ENCODE peak calls at places on chromosome 1, in ten cellular contexts. One of them, this sample, is unnamed.

GRCh38 chr1:228034954-228035837 is 28.4 kb downstream of the WNT3A start:
- DNase-seq in GM12892: no peak
- DNase-seq in thyroid gland: no peak
- DNase-seq in spleen: peak; percentile 40
- DNase-seq in stomach: no peak
- DNase-seq in A549: no peak
- DNase-seq in breast epithelium: no peak
- DNase-seq in lower leg skin: no peak
- DNase-seq in IMR-90: no peak
- DNase-seq in heart left ventricle: peak; percentile 27
- DNase-seq in this sample: no peak

GRCh38 chr1:58765016-58765415 is 18.8 kb downstream of the JUN start:
- DNase-seq in GM12892: no peak
- DNase-seq in thyroid gland: no peak
- DNase-seq in spleen: no peak
- DNase-seq in stomach: no peak
- DNase-seq in A549: no peak
- DNase-seq in breast epithelium: no peak
- DNase-seq in lower leg skin: no peak
- DNase-seq in IMR-90: peak; percentile 51
- DNase-seq in heart left ventricle: no peak
- DNase-seq in this sample: no peak

GRCh38 chr1:187237542-187237941 is 408.8 kb downstream of the PLA2G4A start:
- DNase-seq in GM12892: no peak
- DNase-seq in thyroid gland: no peak
- DNase-seq in spleen: no peak
- DNase-seq in stomach: no peak
- DNase-seq in A549: no peak
- DNase-seq in breast epithelium: no peak
- DNase-seq in lower leg skin: no peak
- DNase-seq in IMR-90: peak; percentile 40
- DNase-seq in heart left ventricle: no peak
- DNase-seq in this sample: no peak

GRCh38 chr1:171663036-171663853 is 10.8 kb upstream of the MYOC start:
- DNase-seq in GM12892: no peak
- DNase-seq in thyroid gland: no peak
- DNase-seq in spleen: no peak
- DNase-seq in stomach: no peak
- DNase-seq in A549: no peak
- DNase-seq in breast epithelium: no peak
- DNase-seq in lower leg skin: no peak
- DNase-seq in IMR-90: no peak
- DNase-seq in heart left ventricle: no peak
- DNase-seq in this sample: no peak

GRCh38 chr1:70038025-70038424 is 167.4 kb downstream of the LRRC40 start:
- DNase-seq in GM12892: no peak
- DNase-seq in thyroid gland: no peak
- DNase-seq in spleen: no peak
- DNase-seq in stomach: no peak
- DNase-seq in A549: no peak
- DNase-seq in breast epithelium: no peak
- DNase-seq in lower leg skin: no peak
- DNase-seq in IMR-90: no peak
- DNase-seq in heart left ventricle: no peak
- DNase-seq in this sample: peak; percentile 31

GRCh38 chr1:162878000-162878596 is 17.1 kb upstream of the CCDC190 start:
- DNase-seq in GM12892: no peak
- DNase-seq in thyroid gland: peak; percentile 52
- DNase-seq in spleen: no peak
- DNase-seq in stomach: peak; percentile 74
- DNase-seq in A549: peak; percentile 47
- DNase-seq in breast epithelium: peak; percentile 25
- DNase-seq in lower leg skin: peak; percentile 27
- DNase-seq in IMR-90: peak; percentile 80
- DNase-seq in heart left ventricle: no peak
- DNase-seq in this sample: peak; percentile 14

GRCh38 chr1:73044241-73044640 is 761.9 kb upstream of the NEGR1 start:
- DNase-seq in GM12892: no peak
- DNase-seq in thyroid gland: peak; percentile 3
- DNase-seq in spleen: no peak
- DNase-seq in stomach: no peak
- DNase-seq in A549: no peak
- DNase-seq in breast epithelium: no peak
- DNase-seq in lower leg skin: no peak
- DNase-seq in IMR-90: no peak
- DNase-seq in heart left ventricle: peak; percentile 32
- DNase-seq in this sample: no peak

GRCh38 chr1:221284028-221284427 is 404.8 kb downstream of the HLX start:
- DNase-seq in GM12892: no peak
- DNase-seq in thyroid gland: no peak
- DNase-seq in spleen: no peak
- DNase-seq in stomach: no peak
- DNase-seq in A549: no peak
- DNase-seq in breast epithelium: no peak
- DNase-seq in lower leg skin: no peak
- DNase-seq in IMR-90: peak; percentile 85
- DNase-seq in heart left ventricle: no peak
- DNase-seq in this sample: no peak

GRCh38 chr1:228338521-228339051 is 68.0 kb downstream of the TRIM11 start:
- DNase-seq in GM12892: no peak
- DNase-seq in thyroid gland: no peak
- DNase-seq in spleen: no peak
- DNase-seq in stomach: no peak
- DNase-seq in A549: no peak
- DNase-seq in breast epithelium: no peak
- DNase-seq in lower leg skin: no peak
- DNase-seq in IMR-90: no peak
- DNase-seq in heart left ventricle: peak; percentile 54
- DNase-seq in this sample: no peak

GRCh38 chr1:21539933-21540332 is 30.7 kb downstream of the ALPL start:
- DNase-seq in GM12892: no peak
- DNase-seq in thyroid gland: no peak
- DNase-seq in spleen: no peak
- DNase-seq in stomach: peak; percentile 36
- DNase-seq in A549: peak; percentile 47
- DNase-seq in breast epithelium: peak; percentile 95
- DNase-seq in lower leg skin: peak; percentile 59
- DNase-seq in IMR-90: no peak
- DNase-seq in heart left ventricle: no peak
- DNase-seq in this sample: no peak

GRCh38 chr1:81894867-81895266 is 94.1 kb downstream of the ADGRL2 start:
- DNase-seq in GM12892: no peak
- DNase-seq in thyroid gland: no peak
- DNase-seq in spleen: no peak
- DNase-seq in stomach: no peak
- DNase-seq in A549: no peak
- DNase-seq in breast epithelium: no peak
- DNase-seq in lower leg skin: no peak
- DNase-seq in IMR-90: no peak
- DNase-seq in heart left ventricle: no peak
- DNase-seq in this sample: no peak

GRCh38 chr1:155120253-155120652 is 7.4 kb upstream of the EFNA1 start:
- DNase-seq in GM12892: no peak
- DNase-seq in thyroid gland: no peak
- DNase-seq in spleen: no peak
- DNase-seq in stomach: no peak
- DNase-seq in A549: no peak
- DNase-seq in breast epithelium: no peak
- DNase-seq in lower leg skin: no peak
- DNase-seq in IMR-90: no peak
- DNase-seq in heart left ventricle: no peak
- DNase-seq in this sample: no peak

GRCh38 chr1:226562989-226563388 is 14.4 kb downstream of the STUM start:
- DNase-seq in GM12892: no peak
- DNase-seq in thyroid gland: no peak
- DNase-seq in spleen: no peak
- DNase-seq in stomach: no peak
- DNase-seq in A549: no peak
- DNase-seq in breast epithelium: no peak
- DNase-seq in lower leg skin: no peak
- DNase-seq in IMR-90: no peak
- DNase-seq in heart left ventricle: no peak
- DNase-seq in this sample: no peak
- TF ChIP-seq POLR2A in GM12892: no peak
- TF ChIP-seq POLR2A in thyroid gland: no peak
- TF ChIP-seq POLR2A in spleen: no peak
- TF ChIP-seq POLR2A in stomach: no peak
- TF ChIP-seq POLR2A in A549: no peak
- TF ChIP-seq POLR2A in breast epithelium: no peak
- TF ChIP-seq POLR2A in lower leg skin: no peak
- TF ChIP-seq POLR2A in IMR-90: no peak
- TF ChIP-seq POLR2A in heart left ventricle: no peak
- TF ChIP-seq POLR2A in this sample: no peak

GRCh38 chr1:25997759-25998074 is at the start of gene PAFAH2:
- DNase-seq in GM12892: no peak
- DNase-seq in thyroid gland: no peak
- DNase-seq in spleen: peak; percentile 89
- DNase-seq in stomach: no peak
- DNase-seq in A549: no peak
- DNase-seq in breast epithelium: no peak
- DNase-seq in lower leg skin: no peak
- DNase-seq in IMR-90: no peak
- DNase-seq in heart left ventricle: no peak
- DNase-seq in this sample: no peak

GRCh38 chr1:25994402-25994801 is 3.5 kb downstream of the PAFAH2 start:
- DNase-seq in GM12892: no peak
- DNase-seq in thyroid gland: no peak
- DNase-seq in spleen: no peak
- DNase-seq in stomach: no peak
- DNase-seq in A549: no peak
- DNase-seq in breast epithelium: no peak
- DNase-seq in lower leg skin: no peak
- DNase-seq in IMR-90: no peak
- DNase-seq in heart left ventricle: no peak
- DNase-seq in this sample: no peak

GRCh38 chr1:25996966-25997758 is 701 bp downstream of the PAFAH2 start:
- DNase-seq in GM12892: no peak
- DNase-seq in thyroid gland: no peak
- DNase-seq in spleen: no peak
- DNase-seq in stomach: no peak
- DNase-seq in A549: peak; percentile 46
- DNase-seq in breast epithelium: no peak
- DNase-seq in lower leg skin: peak; percentile 47
- DNase-seq in IMR-90: peak; percentile 71
- DNase-seq in heart left ventricle: no peak
- DNase-seq in this sample: no peak

GRCh38 chr1:25999419-25999818 is 1.6 kb upstream of the PAFAH2 start:
- DNase-seq in GM12892: no peak
- DNase-seq in thyroid gland: no peak
- DNase-seq in spleen: no peak
- DNase-seq in stomach: no peak
- DNase-seq in A549: no peak
- DNase-seq in breast epithelium: no peak
- DNase-seq in lower leg skin: no peak
- DNase-seq in IMR-90: no peak
- DNase-seq in heart left ventricle: no peak
- DNase-seq in this sample: no peak

GRCh38 chr1:25998075-25998761 is 355 bp upstream of the PAFAH2 start:
- DNase-seq in GM12892: peak; percentile 83
- DNase-seq in thyroid gland: peak; percentile 99
- DNase-seq in spleen: peak; percentile 98
- DNase-seq in stomach: peak; percentile 97
- DNase-seq in A549: peak; percentile 99
- DNase-seq in breast epithelium: peak; percentile 97
- DNase-seq in lower leg skin: peak; percentile 98
- DNase-seq in IMR-90: peak; percentile 100
- DNase-seq in heart left ventricle: peak; percentile 98
- DNase-seq in this sample: peak; percentile 77
- TF ChIP-seq POLR2A in GM12892: no peak
- TF ChIP-seq POLR2A in thyroid gland: no peak
- TF ChIP-seq POLR2A in spleen: no peak
- TF ChIP-seq POLR2A in stomach: no peak
- TF ChIP-seq POLR2A in A549: peak; percentile 11
- TF ChIP-seq POLR2A in breast epithelium: no peak
- TF ChIP-seq POLR2A in lower leg skin: no peak
- TF ChIP-seq POLR2A in IMR-90: no peak
- TF ChIP-seq POLR2A in heart left ventricle: no peak
- TF ChIP-seq POLR2A in this sample: no peak

GRCh38 chr1:97983132-97983531 is 62.3 kb upstream of the DPYD start:
- DNase-seq in GM12892: no peak
- DNase-seq in thyroid gland: no peak
- DNase-seq in spleen: no peak
- DNase-seq in stomach: no peak
- DNase-seq in A549: no peak
- DNase-seq in breast epithelium: no peak
- DNase-seq in lower leg skin: no peak
- DNase-seq in IMR-90: no peak
- DNase-seq in heart left ventricle: no peak
- DNase-seq in this sample: no peak

GRCh38 chr1:97986041-97987005 is 65.5 kb upstream of the DPYD start:
- DNase-seq in GM12892: no peak
- DNase-seq in thyroid gland: no peak
- DNase-seq in spleen: no peak
- DNase-seq in stomach: no peak
- DNase-seq in A549: no peak
- DNase-seq in breast epithelium: no peak
- DNase-seq in lower leg skin: no peak
- DNase-seq in IMR-90: peak; percentile 64
- DNase-seq in heart left ventricle: no peak
- DNase-seq in this sample: no peak

DNA sequence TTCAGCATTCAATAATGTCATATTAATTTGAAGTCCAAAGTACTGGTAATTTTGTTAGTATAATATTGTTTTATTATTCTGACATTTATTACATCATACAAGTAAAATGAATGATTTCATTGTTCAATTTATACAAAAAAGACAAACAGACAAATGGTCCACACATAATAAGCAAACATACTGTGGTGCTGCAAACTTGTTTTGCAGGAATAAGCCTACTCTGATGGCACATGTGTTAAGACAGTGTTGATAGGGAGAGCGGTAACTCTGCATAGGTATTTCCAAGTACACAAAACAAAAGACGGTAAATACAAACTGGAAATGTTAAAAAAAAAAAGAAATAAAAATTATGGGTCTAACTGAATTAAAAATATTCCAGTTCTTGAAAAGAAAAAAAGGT is 59.7 kb upstream of the DPYD start:
- DNase-seq in GM12892: no peak
- DNase-seq in thyroid gland: no peak
- DNase-seq in spleen: no peak
- DNase-seq in stomach: no peak
- DNase-seq in A549: no peak
- DNase-seq in breast epithelium: no peak
- DNase-seq in lower leg skin: no peak
- DNase-seq in IMR-90: no peak
- DNase-seq in heart left ventricle: no peak
- DNase-seq in this sample: no peak
- TF ChIP-seq POLR2A in GM12892: no peak
- TF ChIP-seq POLR2A in thyroid gland: no peak
- TF ChIP-seq POLR2A in spleen: no peak
- TF ChIP-seq POLR2A in stomach: no peak
- TF ChIP-seq POLR2A in A549: no peak
- TF ChIP-seq POLR2A in breast epithelium: no peak
- TF ChIP-seq POLR2A in lower leg skin: no peak
- TF ChIP-seq POLR2A in IMR-90: no peak
- TF ChIP-seq POLR2A in heart left ventricle: no peak
- TF ChIP-seq POLR2A in this sample: no peak

DNA sequence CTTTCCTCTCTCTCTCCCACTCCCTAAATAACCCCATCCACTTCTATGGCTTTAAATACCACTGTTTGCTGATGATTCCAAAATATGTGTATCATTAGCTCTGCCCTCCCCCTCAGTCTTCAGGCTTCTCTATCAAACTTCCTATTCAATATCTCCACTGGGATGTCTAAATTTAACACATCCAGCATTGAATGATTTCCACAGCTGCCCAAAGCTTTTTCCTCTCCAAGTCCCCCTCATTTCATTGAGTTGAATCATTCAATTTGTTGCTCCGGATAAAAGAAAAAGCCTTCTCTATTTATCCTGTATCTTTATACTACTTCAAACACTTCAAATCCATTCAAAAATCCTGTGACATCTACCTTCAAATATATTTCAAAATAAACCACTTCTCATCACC is 225.0 kb downstream of the SEC16B start:
- DNase-seq in GM12892: no peak
- DNase-seq in thyroid gland: no peak
- DNase-seq in spleen: no peak
- DNase-seq in stomach: no peak
- DNase-seq in A549: no peak
- DNase-seq in breast epithelium: no peak
- DNase-seq in lower leg skin: no peak
- DNase-seq in IMR-90: no peak
- DNase-seq in heart left ventricle: no peak
- DNase-seq in this sample: no peak
- TF ChIP-seq POLR2A in GM12892: no peak
- TF ChIP-seq POLR2A in thyroid gland: no peak
- TF ChIP-seq POLR2A in spleen: no peak
- TF ChIP-seq POLR2A in stomach: no peak
- TF ChIP-seq POLR2A in A549: no peak
- TF ChIP-seq POLR2A in breast epithelium: no peak
- TF ChIP-seq POLR2A in lower leg skin: no peak
- TF ChIP-seq POLR2A in IMR-90: no peak
- TF ChIP-seq POLR2A in heart left ventricle: no peak
- TF ChIP-seq POLR2A in this sample: no peak